ENCODE peak calls at places on chromosomes 16 and 17, in four cellular contexts. V, S, A and Z are unnamed samples.

GRCh38 chr17:76789235-76789788 is 51.4 kb downstream of the MFSD11 start:
- DNase-seq in V (no peak), S (no peak), A (no peak), Z (no peak)

GRCh38 chr16:88705076-88705684 is 1.0 kb downstream of the RNF166 start:
- DNase-seq in V (peak; percentile 12), S (no peak), A (peak; percentile 78), Z (no peak)

GRCh38 chr16:7137560-7138330 is 194.9 kb upstream of the RBFOX1 start:
- DNase-seq in V (no peak), S (no peak), A (peak; percentile 2), Z (no peak)

GRCh38 chr17:76992911-76993310 is 124.7 kb downstream of the MGAT5B start:
- DNase-seq in V (no peak), S (no peak), A (no peak), Z (no peak)

GRCh38 chr17:43171761-43172487 is 910 bp downstream of the NBR1 start:
- DNase-seq in V (peak; percentile 11), S (peak; percentile 50), A (peak; percentile 94), Z (peak; percentile 8)

GRCh38 chr17:78272181-78272913 is 40.9 kb downstream of the TMEM235 start:
- DNase-seq in V (peak; percentile 29), S (no peak), A (no peak), Z (peak; percentile 65)

GRCh38 chr16:27046958-27047357 is 19.8 kb upstream of the C16orf82 start:
- DNase-seq in V (no peak), S (no peak), A (no peak), Z (no peak)

GRCh38 chr17:41689497-41690299 is 1.0 kb downstream of the EIF1 start:
- DNase-seq in V (peak; percentile 74), S (no peak), A (peak; percentile 75), Z (peak; percentile 72)

GRCh38 chr17:62891659-62892058 is 74.4 kb upstream of the TANC2 start:
- DNase-seq in V (no peak), S (no peak), A (no peak), Z (no peak)

GRCh38 chr17:36153887-36154576 is 22.4 kb downstream of the TBC1D3B start:
- DNase-seq in V (no peak), S (no peak), A (peak; percentile 7), Z (no peak)

GRCh38 chr16:3106205-3106928 is 6.0 kb upstream of the ZNF205 start:
- DNase-seq in V (peak; percentile 92), S (peak; percentile 84), A (peak; percentile 93), Z (peak; percentile 97)

GRCh38 chr16:3467920-3468319 is 24.4 kb downstream of the NAA60 start:
- DNase-seq in V (no peak), S (no peak), A (peak; percentile 43), Z (no peak)

GRCh38 chr16:8464979-8465378 is 125.3 kb downstream of the TMEM114 start:
- DNase-seq in V (no peak), S (no peak), A (no peak), Z (no peak)

GRCh38 chr17:12566281-12567002 is 99.2 kb upstream of the MYOCD start:
- DNase-seq in V (no peak), S (no peak), A (no peak), Z (peak; percentile 21)

GRCh38 chr17:68035131-68035522 is 408 bp upstream of the KPNA2 start:
- DNase-seq in V (no peak), S (no peak), A (peak; percentile 97), Z (peak; percentile 98)

GRCh38 chr17:17150450-17150804 is 55.7 kb downstream of the PLD6 start:
- DNase-seq in V (no peak), S (no peak), A (no peak), Z (no peak)

GRCh38 chr16:6375471-6376075 is 957.1 kb upstream of the RBFOX1 start:
- DNase-seq in V (no peak), S (no peak), A (no peak), Z (no peak)

GRCh38 chr16:9122969-9123368 is 31.5 kb downstream of the HAPSTR1 start:
- DNase-seq in V (no peak), S (no peak), A (no peak), Z (no peak)

GRCh38 chr17:79296290-79296689 is 221.7 kb downstream of the ENGASE start:
- DNase-seq in V (no peak), S (no peak), A (no peak), Z (no peak)
- TF ChIP-seq EZH2 in V (no peak), S (peak; percentile 100), A (no peak), Z (no peak)

DNA sequence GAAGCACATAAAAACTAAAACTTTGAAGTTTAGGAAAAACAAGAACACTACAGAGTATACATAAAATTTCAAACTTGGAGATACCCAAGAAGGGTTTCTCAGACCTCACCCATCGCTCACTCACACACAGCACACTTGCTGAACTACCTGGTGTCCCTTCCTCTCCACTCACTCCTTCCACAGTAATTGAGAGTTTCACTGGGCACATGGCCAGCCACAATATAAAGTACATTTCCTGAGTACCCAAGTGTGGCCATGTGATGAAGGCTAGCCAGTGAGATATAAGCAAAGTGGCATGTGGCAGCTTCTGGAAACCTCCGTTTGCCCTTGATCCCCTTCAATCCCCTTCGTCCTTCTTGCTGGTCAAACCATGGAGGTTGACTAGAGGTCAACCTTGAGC is 11.9 kb downstream of the TOX3 start:
- DNase-seq in V (no peak), S (no peak), A (no peak), Z (no peak)
- TF ChIP-seq EZH2phosphoT487 in V (no peak), S (no peak), A (no peak), Z (no peak)

GRCh38 chr17:19744492-19744891 is 3.6 kb downstream of the ALDH3A1 start:
- DNase-seq in V (no peak), S (no peak), A (no peak), Z (no peak)
- H3K9ac ChIP-seq in V (peak overlapping the region; percentile 21), S (peak overlapping the region; percentile 53), A (no peak overlapping the region), Z (no peak overlapping the region)

GRCh38 chr17:66965801-66966528 is 1.5 kb downstream of the CACNG4 start:
- DNase-seq in V (peak; percentile 21), S (no peak), A (no peak), Z (peak; percentile 65)
- TF ChIP-seq EZH2 in V (no peak), S (no peak), A (peak; percentile 98), Z (peak; percentile 84)

GRCh38 chr17:7673239-7673638 is 14.1 kb downstream of the TP53 start:
- DNase-seq in V (peak; percentile 41), S (no peak), A (no peak), Z (peak; percentile 34)
- TF ChIP-seq EZH2phosphoT487 in V (no peak), S (no peak), A (no peak), Z (no peak)

GRCh38 chr17:40582328-40582901 is 17.1 kb upstream of the CCR7 start:
- DNase-seq in V (peak; percentile 95), S (no peak), A (no peak), Z (no peak)
- H3K9ac ChIP-seq in V (peak overlapping the region; percentile 49), S (no peak overlapping the region), A (no peak overlapping the region), Z (no peak overlapping the region)